ENCODE peak calls at places on chromosome 19, in nine cellular contexts. Y, Z, F, L, D, H, C, X and O are unnamed samples.

GRCh38 chr19:53254451-53255341 is at the start of gene ZNF677:
- DNase-seq in C (peak), Z (peak), L (peak), D (peak), H (peak), F (peak), X (peak), Y (peak), O (no peak)

GRCh38 chr19:8149261-8150094 is at the start of gene FBN3:
- DNase-seq in L (no peak), D (no peak), F (no peak), Z (no peak), C (no peak), X (no peak), Y (no peak), H (no peak), O (no peak)

GRCh38 chr19:19775891-19776205 is 42.9 kb upstream of the ZNF14 start:
- DNase-seq in D (no peak), Y (no peak), L (no peak), F (no peak), H (no peak), X (no peak), C (no peak), Z (no peak), O (no peak)

GRCh38 chr19:50785329-50785922 is 4.8 kb upstream of the ACP4 start:
- DNase-seq in D (no peak), Z (no peak), Y (no peak), C (no peak), H (no peak), F (no peak), L (no peak), X (no peak), O (no peak)

GRCh38 chr19:57088125-57088524 is 31.7 kb upstream of the USP29 start:
- DNase-seq in Y (no peak), C (no peak), Z (no peak), F (no peak), H (no peak), D (no peak), L (no peak), X (no peak), O (no peak)

GRCh38 chr19:10454267-10454666 is 33.9 kb downstream of the PDE4A start:
- DNase-seq in L (no peak), Y (no peak), C (peak), Z (no peak), H (no peak), D (no peak), X (no peak), F (no peak), O (no peak)

GRCh38 chr19:1000095-1000494 is at the start of gene GRIN3B:
- DNase-seq in X (no peak), D (peak), Z (no peak), L (peak), C (peak), Y (peak), F (no peak), H (peak), O (peak)

GRCh38 chr19:848457-848921 is 3.6 kb upstream of the ELANE start:
- DNase-seq in C (no peak), X (no peak), Z (no peak), H (no peak), F (no peak), D (no peak), L (no peak), Y (no peak), O (no peak)

GRCh38 chr19:42606660-42607351 is 12.1 kb upstream of the CEACAM8 start:
- DNase-seq in D (peak), H (peak), X (no peak), C (peak), F (peak), L (peak), Z (no peak), Y (peak), O (peak)

GRCh38 chr19:11421607-11422098 is 2.5 kb upstream of the RGL3 start:
- DNase-seq in H (peak), F (no peak), Y (no peak), D (no peak), X (no peak), C (peak), Z (no peak), L (no peak), O (peak)

GRCh38 chr19:44702551-44703176 is 3.7 kb downstream of the CEACAM16 start:
- DNase-seq in F (no peak), L (no peak), H (no peak), X (no peak), Y (no peak), Z (no peak), C (no peak), D (no peak), O (no peak)

GRCh38 chr19:50003810-50004419 is 21.3 kb downstream of the VRK3 start:
- DNase-seq in Z (peak), X (peak), H (peak), Y (peak), L (peak), D (peak), F (peak), C (peak), O (peak)

GRCh38 chr19:3132971-3133792 is 2.7 kb upstream of the GNA15 start:
- DNase-seq in F (peak), Z (peak), Y (peak), H (peak), X (no peak), C (no peak), D (peak), L (no peak), O (no peak)

GRCh38 chr19:7685546-7686445 is 5.2 kb downstream of the TRAPPC5 start:
- DNase-seq in F (no peak), Y (no peak), X (no peak), Z (no peak), D (no peak), L (no peak), H (no peak), C (no peak), O (no peak)

GRCh38 chr19:18338471-18339001 is 1.9 kb upstream of the PGPEP1 start:
- DNase-seq in L (no peak), X (no peak), D (no peak), Y (no peak), F (no peak), C (no peak), Z (no peak), H (no peak), O (no peak)

GRCh38 chr19:13302521-13303270 is 152.5 kb downstream of the IER2 start:
- DNase-seq in Y (no peak), H (no peak), X (no peak), L (no peak), F (no peak), D (peak), Z (no peak), C (no peak), O (peak)

GRCh38 chr19:342801-343421 is 1.7 kb downstream of the MIER2 start:
- DNase-seq in L (peak), H (no peak), F (peak), Z (peak), D (peak), Y (peak), C (peak), X (peak), O (peak)

GRCh38 chr19:3983542-3983914 is 1.7 kb downstream of the EEF2 start:
- DNase-seq in D (no peak), Y (no peak), H (no peak), C (no peak), F (no peak), L (no peak), X (no peak), Z (no peak), O (no peak)

GRCh38 chr19:49557641-49558325 is 22.6 kb downstream of the NOSIP start:
- DNase-seq in L (no peak), Y (no peak), H (no peak), X (no peak), F (no peak), C (no peak), D (no peak), Z (no peak), O (no peak)

GRCh38 chr19:51417107-51417806 is at the start of gene SIGLEC10:
- DNase-seq in F (peak), Z (no peak), L (no peak), C (no peak), Y (no peak), H (peak), D (no peak), X (no peak), O (no peak)

DNA sequence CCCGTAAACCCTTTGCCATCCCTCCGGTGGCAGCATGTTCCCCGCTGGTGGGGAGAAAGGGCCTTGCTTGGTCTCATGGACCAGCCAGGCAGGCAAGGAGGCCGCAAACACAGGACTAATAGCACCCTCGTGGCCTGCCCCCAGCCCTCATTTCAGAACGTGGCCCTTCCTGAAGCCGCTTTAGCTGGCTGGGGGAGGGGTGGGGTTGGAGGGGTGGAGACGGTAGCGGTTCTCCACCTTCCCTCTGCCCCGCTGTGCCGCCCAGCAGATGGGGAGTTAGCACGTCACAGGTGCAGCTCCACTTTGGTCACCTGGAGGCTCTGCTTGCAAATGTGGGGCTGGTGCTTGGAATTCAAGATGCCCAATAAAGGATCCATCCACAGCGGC is 59.3 kb upstream of the URI1 start:
- DNase-seq in Z (no peak), F (no peak), C (no peak), H (no peak), D (no peak), Y (no peak), L (no peak), X (no peak), O (no peak)
- TF ChIP-seq CTCF in Z (no peak), F (no peak), C (no peak), H (no peak), D (no peak), Y (no peak), L (no peak), X (no peak), O (no peak)

GRCh38 chr19:39125554-39126311 is at the start of gene PAK4:
- DNase-seq in F (peak), Z (peak), H (peak), X (peak), C (peak), Y (peak), D (peak), L (peak), O (peak)
- TF ChIP-seq CTCF in F (peak), Z (no peak), H (no peak), X (no peak), C (no peak), Y (no peak), D (no peak), L (no peak), O (no peak)

GRCh38 chr19:5519076-5519475 is 48.7 kb downstream of the TINCR start:
- DNase-seq in D (no peak), H (no peak), X (no peak), C (no peak), Y (no peak), F (no peak), L (no peak), Z (no peak), O (no peak)

GRCh38 chr19:5520501-5520900 is 47.3 kb downstream of the TINCR start:
- DNase-seq in H (no peak), Z (no peak), F (no peak), C (no peak), X (no peak), D (no peak), L (no peak), Y (no peak), O (no peak)

GRCh38 chr19:5514001-5514400 is 53.8 kb downstream of the TINCR start:
- DNase-seq in L (no peak), Z (no peak), D (no peak), Y (no peak), F (no peak), H (no peak), C (no peak), X (no peak), O (no peak)

GRCh38 chr19:5515737-5516136 is 52.0 kb downstream of the TINCR start:
- DNase-seq in Y (no peak), C (no peak), X (no peak), F (no peak), Z (no peak), L (no peak), D (no peak), H (no peak), O (no peak)
- TF ChIP-seq CTCF in Y (peak), C (peak), X (no peak), F (no peak), Z (peak), L (no peak), D (no peak), H (peak), O (no peak)

GRCh38 chr19:33437351-33438015 is 64.0 kb downstream of the CEBPG start:
- DNase-seq in Z (no peak), X (no peak), C (no peak), L (no peak), H (no peak), Y (no peak), F (no peak), D (no peak), O (no peak)

GRCh38 chr19:33440241-33440640 is 66.7 kb downstream of the CEBPG start:
- DNase-seq in C (no peak), X (no peak), D (no peak), F (no peak), L (no peak), Z (no peak), H (no peak), Y (no peak), O (no peak)

GRCh38 chr19:33438987-33439781 is 65.7 kb downstream of the CEBPG start:
- DNase-seq in L (no peak), X (no peak), F (no peak), C (no peak), H (no peak), D (no peak), Z (no peak), Y (no peak), O (no peak)

GRCh38 chr19:33436360-33437345 is 63.1 kb downstream of the CEBPG start:
- DNase-seq in L (no peak), Z (no peak), F (no peak), D (no peak), C (no peak), Y (no peak), X (no peak), H (no peak), O (no peak)

DNA sequence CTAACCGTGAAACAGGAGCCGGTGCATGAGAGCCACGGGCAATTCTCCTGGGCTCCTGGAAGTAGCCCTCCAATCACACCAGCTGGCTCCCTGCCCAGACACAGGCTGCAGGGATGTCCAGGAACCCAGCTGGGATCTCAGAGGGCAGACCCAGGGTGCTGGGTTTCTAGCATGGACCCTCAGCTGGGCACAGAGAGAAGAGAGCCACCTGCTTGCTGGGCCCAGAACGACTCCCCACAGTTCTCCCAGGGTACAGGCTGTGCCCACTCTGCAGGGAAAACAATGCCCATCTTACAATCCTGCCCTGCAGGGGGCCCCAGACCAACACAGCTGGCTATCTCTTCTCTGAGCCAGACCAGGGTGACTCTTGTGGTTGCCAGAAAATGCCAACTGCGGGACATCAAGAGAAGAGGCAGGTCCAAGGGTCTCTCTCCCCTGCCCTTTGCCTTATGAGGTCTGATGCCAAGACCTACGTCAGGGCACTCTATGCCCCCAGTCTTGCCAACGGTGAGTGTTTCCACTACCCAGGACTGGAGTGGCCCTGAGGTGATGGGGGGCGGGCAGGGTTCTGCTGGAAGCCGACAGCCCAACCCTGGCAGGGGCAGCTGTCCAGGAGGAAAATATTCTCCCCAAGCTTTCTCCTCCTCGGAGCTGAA is 64.6 kb downstream of the CEBPG start:
- DNase-seq in F (no peak), C (peak), L (no peak), X (no peak), D (peak), Y (no peak), H (no peak), Z (no peak), O (no peak)
- TF ChIP-seq CTCF in F (no peak), C (peak), L (no peak), X (peak), D (peak), Y (no peak), H (no peak), Z (peak), O (peak)

GRCh38 chr19:40584007-40584406 is 7.3 kb downstream of the SHKBP1 start:
- DNase-seq in Y (peak), X (no peak), Z (no peak), D (no peak), F (no peak), H (no peak), L (no peak), C (no peak), O (no peak)
- TF ChIP-seq CTCF in Y (peak), X (peak), Z (peak), D (peak), F (no peak), H (peak), L (no peak), C (peak), O (no peak)

DNA sequence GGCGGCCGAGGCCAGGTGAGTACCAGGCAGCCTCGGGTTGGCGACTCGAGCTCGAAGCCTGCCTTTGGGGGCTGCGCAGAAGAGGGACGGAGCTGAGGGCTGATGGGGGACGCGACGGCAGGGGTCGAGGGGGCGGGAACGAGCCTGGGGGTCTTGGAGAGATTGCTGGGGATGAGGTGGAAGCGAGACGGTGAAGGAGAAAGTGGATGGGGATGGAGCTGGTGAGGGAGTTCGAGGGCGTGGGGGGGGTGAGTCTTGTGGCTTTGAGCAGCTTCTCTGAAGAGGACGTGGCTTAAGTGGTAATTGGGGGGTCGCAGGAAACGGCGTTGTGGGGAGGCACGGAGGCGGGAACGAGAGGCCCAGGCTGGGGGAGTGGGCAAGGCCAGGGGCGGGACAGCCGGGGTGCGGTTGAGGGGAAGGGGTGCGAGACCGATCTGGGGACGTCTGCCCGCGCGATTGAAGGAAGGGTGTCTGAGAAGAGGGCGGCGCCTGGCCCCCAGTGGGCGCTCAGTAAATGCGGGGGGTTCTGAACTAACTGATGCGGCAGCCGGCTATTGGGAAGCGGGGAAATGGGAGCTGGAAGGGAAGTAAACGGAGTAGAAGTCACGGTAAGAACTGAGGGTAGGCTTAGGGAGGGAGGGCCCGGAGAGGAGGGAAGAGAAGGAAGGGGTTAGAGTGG is 422 bp downstream of the MYO9B start:
- DNase-seq in H (peak), F (peak), Y (peak), C (peak), D (no peak), Z (no peak), X (no peak), L (no peak), O (peak)
- TF ChIP-seq CTCF in H (no peak), F (no peak), Y (no peak), C (no peak), D (no peak), Z (no peak), X (no peak), L (no peak), O (no peak)

DNA sequence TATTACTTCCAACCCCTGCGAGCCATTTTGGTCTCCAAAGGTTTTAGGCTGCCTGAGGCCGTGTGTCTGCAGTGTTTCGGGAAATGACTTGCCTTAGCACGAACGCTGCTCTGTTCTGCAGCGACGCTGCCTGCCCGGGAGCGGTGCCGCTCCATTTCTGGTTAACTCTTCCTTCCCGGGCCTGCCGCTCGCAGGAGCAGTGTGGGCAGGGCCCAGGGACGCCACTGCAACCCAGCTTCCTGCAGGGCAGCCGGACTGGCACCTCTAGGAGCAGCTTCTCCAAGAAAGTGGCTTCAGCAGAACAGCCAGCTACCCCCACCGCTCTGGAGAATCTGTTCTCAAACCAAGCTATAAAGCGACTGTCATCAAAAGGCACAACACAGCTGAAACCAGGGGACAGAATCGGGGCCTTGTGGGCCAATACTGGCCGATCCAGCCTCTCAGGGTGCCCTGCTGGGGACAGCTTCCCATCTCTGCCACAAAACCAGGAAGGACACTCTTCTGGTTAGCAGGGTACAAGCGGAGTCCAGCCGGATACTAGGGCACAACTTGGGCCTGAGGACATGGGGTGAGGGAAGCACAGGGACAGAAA is 72.2 kb downstream of the KCTD15 start:
- DNase-seq in D (peak), L (peak), X (no peak), H (no peak), Y (peak), Z (no peak), C (peak), F (peak), O (no peak)
- TF ChIP-seq CTCF in D (no peak), L (no peak), X (no peak), H (no peak), Y (peak), Z (no peak), C (no peak), F (no peak), O (no peak)